ENCODE peak calls at places on chromosomes 6 and 20, in six cellular contexts. B, Z, X, M, J and I are unnamed samples.

GRCh38 chr6:34447915-34448314 is 18.0 kb upstream of the PACSIN1 start:
- DNase-seq in X (no peak), M (no peak), J (no peak), B (no peak), Z (no peak), I (no peak)

GRCh38 chr20:59611286-59611685 is 6.9 kb downstream of the PHACTR3 start:
- DNase-seq in B (no peak), X (no peak), Z (no peak), M (no peak), J (no peak), I (no peak)

GRCh38 chr20:33277471-33278441 is 5.3 kb upstream of the BPIFB1 start:
- DNase-seq in Z (no peak), B (no peak), M (no peak), X (no peak), J (no peak), I (no peak)

GRCh38 chr6:52157301-52157930 is 28.8 kb upstream of the IL17A start:
- DNase-seq in Z (peak; percentile 1), J (no peak), X (no peak), B (no peak), M (no peak), I (no peak)

GRCh38 chr20:42549496-42549895 is 640.2 kb downstream of the PTPRT start:
- DNase-seq in M (no peak), X (no peak), B (no peak), Z (no peak), J (no peak), I (no peak)

GRCh38 chr20:59207742-59208357 is 44.2 kb downstream of the ZNF831 start:
- DNase-seq in Z (no peak), J (peak; percentile 16), M (no peak), X (peak; percentile 52), B (no peak), I (no peak)

GRCh38 chr6:84411060-84411629 is 183.7 kb upstream of the CEP162 start:
- DNase-seq in J (no peak), B (no peak), M (peak; percentile 48), X (no peak), Z (peak; percentile 54), I (no peak)

GRCh38 chr6:41546475-41546865 is 289 bp downstream of the FOXP4 start:
- DNase-seq in J (no peak), X (no peak), B (no peak), Z (no peak), M (no peak), I (no peak)

GRCh38 chr20:16171180-16171579 is 402.1 kb downstream of the KIF16B start:
- DNase-seq in Z (no peak), J (no peak), M (no peak), B (no peak), X (no peak), I (no peak)

GRCh38 chr6:24797596-24798216 is 1.0 kb downstream of the ARMH2 start:
- DNase-seq in M (no peak), J (no peak), X (no peak), Z (no peak), B (no peak), I (no peak)

GRCh38 chr6:30075094-30075986 is at the start of gene RNF39:
- DNase-seq in J (no peak), Z (no peak), M (no peak), B (no peak), X (no peak), I (no peak)

GRCh38 chr6:36024154-36024760 is at the start of gene SLC26A8:
- DNase-seq in J (no peak), Z (no peak), M (no peak), X (no peak), B (no peak), I (no peak)

GRCh38 chr6:125157280-125157679 is 3.7 kb downstream of the TPD52L1 start:
- DNase-seq in X (no peak), Z (no peak), B (no peak), J (no peak), M (no peak), I (no peak)

GRCh38 chr6:131966443-131966842 is 15.3 kb upstream of the CCN2 start:
- DNase-seq in B (no peak), X (no peak), Z (peak; percentile 75), M (no peak), J (no peak), I (no peak)

GRCh38 chr20:25196701-25197120 is 1.2 kb downstream of the ENTPD6 start:
- DNase-seq in J (no peak), B (no peak), Z (no peak), M (no peak), X (no peak), I (no peak)

GRCh38 chr6:159842035-159842434 is 42.0 kb downstream of the PNLDC1 start:
- DNase-seq in B (no peak), Z (no peak), X (no peak), M (no peak), J (peak; percentile 24), I (no peak)

GRCh38 chr20:1291191-1291741 is 25.2 kb downstream of the SNPH start:
- DNase-seq in M (no peak), Z (peak; percentile 26), X (peak; percentile 83), J (no peak), B (no peak), I (no peak)

GRCh38 chr20:44465001-44465560 is 10.6 kb upstream of the TTPAL start:
- DNase-seq in B (no peak), M (no peak), J (no peak), X (no peak), Z (no peak), I (no peak)

GRCh38 chr6:54427396-54427910 is 119.2 kb downstream of the TINAG start:
- DNase-seq in B (no peak), J (no peak), M (no peak), X (no peak), Z (no peak), I (no peak)

GRCh38 chr20:2800590-2801458 is at the start of gene CPXM1:
- DNase-seq in M (no peak), B (no peak), X (no peak), Z (no peak), J (no peak), I (no peak)

GRCh38 chr20:52539891-52540290 is 348.3 kb upstream of the ZFP64 start:
- DNase-seq in M (no peak), J (no peak), X (no peak), B (no peak), Z (no peak), I (no peak)

GRCh38 chr6:45586216-45587171 is 208.8 kb upstream of the SUPT3H start:
- DNase-seq in B (no peak), Z (no peak), X (no peak), J (no peak), M (no peak), I (no peak)

GRCh38 chr6:73078908-73079610 is 146.2 kb downstream of the KHDC1L start:
- DNase-seq in M (no peak), B (no peak), Z (no peak), X (no peak), J (no peak), I (no peak)

GRCh38 chr6:148432405-148433195 is 90.0 kb downstream of the SASH1 start:
- DNase-seq in X (no peak), M (no peak), B (no peak), J (no peak), Z (no peak), I (no peak)

GRCh38 chr20:61695741-61696140 is 369.9 kb downstream of the TAF4 start:
- DNase-seq in B (no peak), Z (no peak), J (no peak), X (no peak), M (no peak), I (no peak)

GRCh38 chr20:61257596-61257995 is 5.5 kb downstream of the CDH4 start:
- DNase-seq in M (no peak), X (no peak), Z (no peak), B (no peak), J (no peak), I (no peak)

GRCh38 chr6:39812853-39813533 is 20.8 kb downstream of the DAAM2 start:
- DNase-seq in J (no peak), B (no peak), Z (no peak), M (peak; percentile 97), X (no peak), I (no peak)
- H3K4me3 ChIP-seq in J (no peak overlapping the region), B (no peak overlapping the region), Z (no peak overlapping the region), M (no peak overlapping the region), X (no peak overlapping the region), I (no peak overlapping the region)

DNA sequence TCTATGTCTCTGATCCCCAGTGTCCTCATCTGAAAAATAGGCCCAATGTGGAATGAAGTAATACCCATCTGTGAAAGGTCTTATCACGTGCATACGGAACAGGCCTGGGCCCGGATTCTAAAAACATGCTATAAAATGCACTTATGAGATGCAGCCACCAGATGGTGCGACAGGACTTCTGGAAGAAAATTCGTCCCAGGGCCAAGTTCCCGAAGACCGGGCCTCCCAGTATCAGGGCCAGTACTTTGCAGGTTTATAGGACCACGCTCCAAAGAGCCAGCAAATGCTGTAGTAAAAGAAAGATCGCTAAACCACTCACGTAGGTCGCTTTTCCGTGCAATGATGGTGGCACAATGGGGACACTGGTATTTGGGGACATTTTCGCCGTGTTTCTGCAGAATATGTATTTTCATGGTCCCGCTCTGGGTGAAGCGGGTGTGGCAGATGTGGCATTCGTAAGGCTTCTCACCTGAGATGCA is 10.6 kb downstream of the CTCFL start:
- DNase-seq in B (peak; percentile 90), J (peak; percentile 58), M (no peak), Z (peak; percentile 62), X (peak; percentile 58), I (peak; percentile 44)
- TF ChIP-seq CTCF in B (peak; percentile 77), J (peak; percentile 66), M (peak; percentile 79), Z (peak; percentile 84), X (peak; percentile 87), I (peak; percentile 78)

DNA sequence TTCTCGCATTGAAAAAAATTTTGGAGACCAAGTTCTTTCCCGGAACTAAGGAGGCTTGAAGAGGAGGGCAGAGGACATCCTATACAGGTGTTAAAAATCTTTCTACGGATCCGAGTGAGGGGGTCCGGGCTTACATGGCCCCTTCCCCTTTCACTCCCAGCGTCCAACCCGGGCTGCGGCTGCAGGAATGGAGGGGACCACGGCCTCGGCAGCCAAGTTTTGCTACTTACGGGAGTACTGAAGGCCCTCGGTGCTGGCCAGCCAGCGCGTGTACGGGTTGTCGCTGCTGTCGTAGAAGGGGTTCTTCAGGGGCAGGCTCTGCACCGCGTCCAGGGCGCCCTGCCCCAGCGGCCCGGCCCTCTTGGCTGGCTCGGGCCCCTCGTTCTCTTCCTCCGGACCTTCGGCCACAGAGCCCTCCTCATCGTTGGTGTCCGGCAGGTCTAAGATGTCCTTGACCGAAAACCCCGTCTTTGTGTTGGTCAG is 642 bp downstream of the NKX2-2 start:
- DNase-seq in Z (no peak), M (no peak), J (no peak), B (no peak), X (no peak), I (no peak)
- H3K27me3 ChIP-seq in Z (peaks cover 85% of the 10 kb centered on the region), M (peaks cover 70% of the 10 kb centered on the region), J (no peaks in the 10 kb centered on the region), B (peaks cover 79% of the 10 kb centered on the region), X (peaks cover 79% of the 10 kb centered on the region), I (peaks cover 91% of the 10 kb centered on the region)

DNA sequence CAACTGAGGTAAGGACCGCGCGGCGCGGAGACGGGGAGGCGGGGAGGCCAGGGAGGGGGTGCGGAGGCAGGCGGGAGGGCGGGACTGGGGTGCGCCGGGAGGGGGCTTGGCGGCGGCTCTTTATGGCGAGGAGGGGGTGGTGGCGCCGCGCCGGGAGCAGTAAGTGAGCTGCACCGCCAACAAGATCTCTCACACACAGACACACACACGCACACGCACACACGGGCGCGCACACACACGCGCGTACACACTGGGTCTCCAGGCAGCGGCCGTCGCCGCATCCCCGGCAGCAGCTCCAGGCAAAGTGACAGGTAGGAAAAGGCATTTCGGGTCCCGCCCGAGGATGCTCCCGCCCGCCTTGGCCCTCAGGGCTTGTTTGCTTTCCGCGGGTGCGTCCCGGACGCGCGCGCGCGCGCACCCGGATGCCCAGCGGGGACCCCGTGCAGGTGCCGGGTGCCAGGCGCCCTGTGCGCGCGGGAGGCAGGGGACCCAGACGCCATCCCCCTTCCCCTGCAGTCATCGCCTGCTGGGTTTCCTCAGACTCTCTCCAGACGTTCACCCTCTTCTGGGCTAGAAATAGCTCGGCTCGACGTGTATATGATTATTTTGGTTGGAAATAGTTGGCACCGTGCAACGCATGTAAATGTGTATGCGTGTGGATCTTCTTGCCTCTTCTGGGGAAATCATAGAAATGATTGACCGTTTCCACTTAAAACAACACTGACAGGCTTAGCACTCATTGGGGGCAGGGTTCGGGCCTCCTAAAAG is at the start of gene PLCB4:
- DNase-seq in J (no peak), X (peak; percentile 43), Z (peak; percentile 10), M (no peak), B (peak; percentile 73), I (no peak)
- H3K4me3 ChIP-seq in J (peak within 1 kb of the TSS; percentile 74), X (peak within 1 kb of the TSS; percentile 59), Z (peak within 1 kb of the TSS; percentile 80), M (peak within 1 kb of the TSS; percentile 96), B (peak within 1 kb of the TSS; percentile 68), I (peak within 1 kb of the TSS; percentile 89)